ENCODE peak calls at places on chromosomes 3 and 15, in ten cellular contexts. G, E, V, D, B, R, K, I, L and Y are unnamed samples.

GRCh38 chr3:194296448-194296831 is 54.7 kb downstream of the CPN2 start:
- DNase-seq in I (no peak), L (no peak), K (peak), B (no peak), G (peak), V (peak), D (peak), R (peak), E (no peak), Y (no peak)

GRCh38 chr3:29475854-29476253 is 195.0 kb downstream of the RBMS3 start:
- DNase-seq in E (no peak), K (no peak), V (no peak), G (no peak), B (no peak), I (no peak), D (no peak), R (no peak), L (no peak), Y (no peak)

GRCh38 chr15:96804754-96805153 is 474.3 kb downstream of the NR2F2 start:
- DNase-seq in V (no peak), D (no peak), L (no peak), B (no peak), R (no peak), I (no peak), K (no peak), E (no peak), G (no peak), Y (no peak)

GRCh38 chr15:43105077-43105769 is 615 bp downstream of the UBR1 start:
- DNase-seq in G (peak), L (no peak), K (no peak), I (no peak), E (no peak), R (no peak), B (peak), V (peak), D (peak), Y (no peak)

GRCh38 chr3:171160326-171160725 is 133.8 kb upstream of the SLC2A2 start:
- DNase-seq in D (no peak), B (no peak), G (no peak), E (no peak), R (no peak), K (no peak), I (no peak), V (peak), L (no peak), Y (no peak)

GRCh38 chr3:123807820-123808219 is 76.3 kb downstream of the MYLK start:
- DNase-seq in E (no peak), B (peak), V (no peak), K (no peak), G (peak), I (no peak), R (no peak), L (no peak), D (peak), Y (no peak)

GRCh38 chr3:78178740-78179139 is 1138.8 kb downstream of the ROBO2 start:
- DNase-seq in G (peak), D (no peak), V (no peak), K (no peak), R (no peak), E (no peak), I (no peak), L (no peak), B (no peak), Y (no peak)

GRCh38 chr3:150970665-150971327 is 1.7 kb downstream of the CLRN1 start:
- DNase-seq in R (peak), E (no peak), I (no peak), B (no peak), D (peak), G (peak), L (no peak), V (peak), K (peak), Y (no peak)

GRCh38 chr3:23519548-23520208 is 286.1 kb upstream of the UBE2E1 start:
- DNase-seq in K (no peak), E (no peak), R (no peak), B (no peak), I (no peak), D (no peak), V (no peak), G (no peak), L (peak), Y (no peak)

GRCh38 chr15:31254431-31255175 is 72.0 kb upstream of the KLF13 start:
- DNase-seq in V (peak), I (no peak), R (peak), E (no peak), B (peak), K (no peak), G (peak), L (no peak), D (peak), Y (no peak)

GRCh38 chr3:37218206-37218605 is 43.8 kb upstream of the LRRFIP2 start:
- DNase-seq in R (no peak), L (no peak), E (no peak), I (no peak), K (no peak), B (no peak), V (no peak), D (no peak), G (no peak), Y (no peak)

GRCh38 chr3:9037113-9037715 is 73.9 kb upstream of the RAD18 start:
- DNase-seq in E (no peak), R (peak), V (no peak), I (no peak), G (no peak), L (no peak), B (peak), D (no peak), K (no peak), Y (no peak)

GRCh38 chr3:197298858-197299854 is 744 bp upstream of the DLG1 start:
- DNase-seq in R (peak), G (peak), L (peak), B (peak), D (no peak), V (no peak), E (peak), K (no peak), I (peak), Y (peak)

GRCh38 chr15:42548258-42549051 is at the start of the genes HAUS2 and LRRC57:
- DNase-seq in B (peak), E (peak), K (peak), G (peak), R (peak), V (peak), D (peak), L (peak), I (peak), Y (peak)

GRCh38 chr3:134895181-134895580 is 100.1 kb downstream of the EPHB1 start:
- DNase-seq in I (no peak), B (no peak), E (no peak), D (no peak), R (no peak), L (no peak), G (no peak), V (no peak), K (no peak), Y (no peak)

GRCh38 chr15:63048986-63049665 is 6.6 kb downstream of the TPM1 start:
- DNase-seq in E (no peak), I (peak), D (peak), R (peak), K (no peak), G (peak), V (peak), L (peak), B (peak), Y (no peak)

GRCh38 chr3:65526656-65527055 is 512.1 kb downstream of the MAGI1 start:
- DNase-seq in R (no peak), I (no peak), L (no peak), V (no peak), E (no peak), G (no peak), B (no peak), K (no peak), D (no peak), Y (no peak)

GRCh38 chr3:146834917-146835316 is 229.8 kb upstream of the PLSCR5 start:
- DNase-seq in L (no peak), G (peak), V (peak), B (no peak), E (no peak), K (peak), I (no peak), R (peak), D (peak), Y (no peak)

GRCh38 chr3:153835540-153835939 is 285.6 kb upstream of the ARHGEF26 start:
- DNase-seq in I (no peak), E (no peak), D (no peak), B (no peak), R (no peak), K (no peak), L (no peak), G (no peak), V (peak), Y (no peak)
- TF ChIP-seq CTCF in I (no peak), E (no peak), D (no peak), B (no peak), R (no peak), K (no peak), L (no peak), G (no peak), V (peak), Y (no peak)

GRCh38 chr3:15175590-15175989 is 30.5 kb upstream of the CAPN7 start:
- DNase-seq in V (no peak), K (no peak), E (no peak), D (no peak), I (no peak), G (no peak), R (no peak), B (no peak), L (no peak), Y (no peak)
- TF ChIP-seq CTCF in V (no peak), K (no peak), E (no peak), D (no peak), I (no peak), G (no peak), R (no peak), B (no peak), L (no peak), Y (no peak)

GRCh38 chr3:136546718-136547117 is 205.5 kb downstream of the STAG1 start:
- DNase-seq in E (no peak), G (peak), B (no peak), L (no peak), D (peak), R (peak), I (no peak), V (peak), K (no peak), Y (no peak)
- TF ChIP-seq CTCF in E (no peak), G (no peak), B (no peak), L (no peak), D (no peak), R (no peak), I (peak), V (no peak), K (peak), Y (peak)

DNA sequence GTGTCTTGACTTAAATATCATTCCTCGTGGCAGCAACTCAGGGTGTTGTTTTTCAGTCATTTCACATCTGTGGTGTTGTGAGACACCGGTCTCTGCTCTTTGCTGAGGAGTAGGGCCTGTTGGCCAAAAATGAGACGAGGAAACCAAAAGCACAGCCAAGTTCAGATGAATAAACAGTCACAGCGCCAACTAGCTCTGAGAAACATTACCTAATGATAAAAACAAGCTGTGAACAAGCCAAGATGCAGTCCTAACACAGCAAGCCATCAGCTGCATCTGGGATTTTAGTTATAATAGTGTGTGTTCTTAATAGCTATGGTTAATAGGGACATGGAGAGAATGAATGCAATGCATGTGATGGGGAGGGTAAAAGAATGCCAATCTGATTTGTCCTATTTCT is 843.4 kb upstream of the DPPA4 start:
- DNase-seq in L (no peak), R (peak), I (no peak), G (peak), V (peak), D (peak), E (no peak), B (no peak), K (peak), Y (no peak)
- TF ChIP-seq CTCF in L (no peak), R (peak), I (no peak), G (peak), V (no peak), D (peak), E (no peak), B (no peak), K (peak), Y (no peak)

GRCh38 chr3:191244242-191244867 is 45.3 kb downstream of the OSTN start:
- DNase-seq in K (no peak), B (no peak), I (no peak), E (no peak), D (peak), R (peak), G (no peak), V (peak), L (no peak), Y (no peak)
- TF ChIP-seq CTCF in K (no peak), B (no peak), I (peak), E (peak), D (peak), R (peak), G (peak), V (peak), L (peak), Y (peak)